ENCODE peak calls at places on chromosomes 6 and 20, in seven cellular contexts. S is ascending aorta; G is effector memory CD4-positive, alpha-beta T cell; M is gastrocnemius medialis; Z is heart right ventricle; R is A549; A is lower lobe of right lung. N is an unnamed sample.

GRCh38 chr20:2746636-2747265 is 53.7 kb downstream of the CPXM1 start:
- DNase-seq in S (no peak), G (no peak), M (no peak), Z (no peak), R (no peak), A (no peak), N (peak)

GRCh38 chr6:79538481-79538971 is 1.3 kb upstream of the LCA5 start:
- DNase-seq in S (no peak), G (no peak), M (no peak), Z (no peak), R (no peak), A (no peak), N (no peak)

GRCh38 chr6:108363113-108363512 is 68.3 kb downstream of the AFG1L start:
- DNase-seq in S (no peak), G (no peak), M (no peak), Z (no peak), R (no peak), A (no peak), N (no peak)

GRCh38 chr20:44642203-44643153 is 9.0 kb downstream of the ADA start:
- DNase-seq in S (no peak), G (no peak), M (peak), Z (peak), R (peak), A (peak), N (peak)

GRCh38 chr20:7624886-7625285 is 315.4 kb downstream of the HAO1 start:
- DNase-seq in S (no peak), G (no peak), M (no peak), Z (no peak), R (no peak), A (no peak), N (no peak)

GRCh38 chr6:44645276-44645675 is 257.8 kb downstream of the CDC5L start:
- DNase-seq in S (no peak), G (no peak), M (no peak), Z (no peak), R (no peak), A (no peak), N (no peak)

GRCh38 chr6:12363651-12364381 is 73.7 kb downstream of the EDN1 start:
- DNase-seq in S (no peak), G (no peak), M (no peak), Z (no peak), R (peak), A (peak), N (no peak)

GRCh38 chr6:156948807-156949206 is 171.6 kb downstream of the ARID1B start:
- DNase-seq in S (no peak), G (no peak), M (no peak), Z (no peak), R (no peak), A (no peak), N (no peak)

GRCh38 chr6:53433617-53434285 is 85.0 kb upstream of the ELOVL5 start:
- DNase-seq in S (no peak), G (no peak), M (no peak), Z (no peak), R (no peak), A (no peak), N (no peak)

GRCh38 chr6:166936079-166936787 is 20.1 kb downstream of the RNASET2 start:
- DNase-seq in S (no peak), G (no peak), M (no peak), Z (no peak), R (no peak), A (no peak), N (no peak)

GRCh38 chr20:31682927-31683326 is 39.7 kb downstream of the BCL2L1 start:
- DNase-seq in S (no peak), G (no peak), M (no peak), Z (no peak), R (no peak), A (no peak), N (no peak)

DNA sequence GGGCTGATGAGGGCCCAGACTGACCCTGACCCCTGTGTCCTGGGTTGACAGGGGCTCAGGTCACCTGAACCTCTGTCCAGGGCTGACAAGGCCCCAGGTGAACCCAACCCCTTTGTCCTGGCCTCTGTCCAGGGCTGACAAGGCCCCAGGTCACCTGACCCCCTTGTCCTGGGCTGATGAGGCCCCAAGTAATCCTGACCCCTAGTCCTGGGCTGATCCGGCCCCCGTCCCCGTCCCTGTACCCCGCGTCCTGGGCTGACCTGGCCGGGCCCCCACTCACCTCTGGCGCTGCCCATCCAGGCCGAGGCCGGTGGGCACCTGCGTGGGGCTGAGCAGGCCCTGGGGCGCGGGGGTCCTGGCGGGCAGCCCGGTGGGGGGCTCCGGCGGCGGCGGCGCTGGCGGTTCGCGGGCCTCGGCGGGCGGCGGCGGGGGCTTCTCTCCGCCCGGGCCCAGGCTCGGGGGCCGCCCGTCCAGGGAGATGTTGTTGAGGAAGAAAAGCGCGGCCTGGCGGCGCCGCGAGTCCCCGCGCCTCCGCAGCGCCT is 379 bp downstream of the CABLES2 start:
- DNase-seq in S (no peak), G (no peak), M (peak), Z (no peak), R (no peak), A (no peak), N (no peak)
- H3K27ac ChIP-seq in S (peak), G (peak), M (peak), Z (peak), R (peak), A (peak), N (peak)

GRCh38 chr6:155163616-155164015 is 100.2 kb upstream of the CLDN20 start:
- DNase-seq in S (no peak), G (no peak), M (no peak), Z (no peak), R (no peak), A (no peak), N (no peak)

GRCh38 chr6:155157101-155157500 is 106.7 kb upstream of the CLDN20 start:
- DNase-seq in S (no peak), G (no peak), M (no peak), Z (no peak), R (no peak), A (no peak), N (no peak)

GRCh38 chr6:155165029-155165710 is 98.6 kb upstream of the CLDN20 start:
- DNase-seq in S (no peak), G (no peak), M (no peak), Z (no peak), R (no peak), A (no peak), N (no peak)

GRCh38 chr6:155158044-155158843 is 105.6 kb upstream of the CLDN20 start:
- DNase-seq in S (no peak), G (no peak), M (no peak), Z (no peak), R (no peak), A (no peak), N (no peak)

GRCh38 chr6:155162682-155163081 is 101.1 kb upstream of the CLDN20 start:
- DNase-seq in S (no peak), G (no peak), M (no peak), Z (no peak), R (no peak), A (no peak), N (no peak)
- H3K4me3 ChIP-seq in S (no peak), G (no peak), M (no peak), Z (no peak), R (no peak), A (no peak), N (no peak)

GRCh38 chr6:15956205-15957106 is 172.4 kb upstream of the MYLIP start:
- DNase-seq in S (no peak), G (no peak), M (no peak), Z (no peak), R (no peak), A (peak), N (no peak)
- H3K27ac ChIP-seq in S (no peak), G (no peak), M (no peak), Z (no peak), R (no peak), A (no peak), N (no peak)

DNA sequence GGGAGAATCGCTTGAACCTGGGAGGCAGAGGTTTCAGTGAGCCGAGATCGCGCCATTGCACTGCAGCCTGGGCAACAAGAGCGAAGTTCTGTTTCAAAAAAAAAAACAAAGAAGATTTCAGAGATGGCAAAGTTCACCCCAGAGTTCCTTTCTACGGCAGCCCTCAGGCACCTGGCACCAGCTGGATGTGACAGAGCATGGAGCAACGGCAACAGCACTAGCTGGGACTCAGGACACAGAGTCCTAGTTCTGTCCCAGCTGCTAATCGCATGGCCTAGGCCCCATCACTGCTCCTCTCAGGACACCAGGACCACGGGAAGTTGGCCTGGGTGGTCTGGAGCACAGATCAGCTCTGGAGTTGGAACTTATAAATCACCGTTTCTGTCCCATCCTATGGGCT is 1.1 kb downstream of the PGC start:
- DNase-seq in S (no peak), G (no peak), M (no peak), Z (no peak), R (no peak), A (peak), N (no peak)
- H3K4me3 ChIP-seq in S (no peak), G (no peak), M (no peak), Z (no peak), R (no peak), A (peak), N (no peak)

GRCh38 chr20:17177341-17177740 is 49.5 kb upstream of the PCSK2 start:
- DNase-seq in S (no peak), G (no peak), M (no peak), Z (no peak), R (no peak), A (no peak), N (no peak)
- H3K27ac ChIP-seq in S (no peak), G (no peak), M (no peak), Z (no peak), R (no peak), A (no peak), N (no peak)

GRCh38 chr20:574297-574942 is 30.8 kb upstream of the CSNK2A1 start:
- DNase-seq in S (no peak), G (no peak), M (no peak), Z (peak), R (no peak), A (no peak), N (no peak)

GRCh38 chr20:573414-574296 is 30.1 kb upstream of the CSNK2A1 start:
- DNase-seq in S (no peak), G (no peak), M (no peak), Z (no peak), R (no peak), A (no peak), N (no peak)

GRCh38 chr20:568865-569415 is 25.4 kb upstream of the CSNK2A1 start:
- DNase-seq in S (no peak), G (no peak), M (no peak), Z (no peak), R (no peak), A (no peak), N (no peak)

GRCh38 chr20:572752-573151 is 29.2 kb upstream of the CSNK2A1 start:
- DNase-seq in S (no peak), G (no peak), M (no peak), Z (peak), R (no peak), A (no peak), N (no peak)

GRCh38 chr20:571754-572331 is 28.3 kb upstream of the CSNK2A1 start:
- DNase-seq in S (no peak), G (no peak), M (peak), Z (peak), R (no peak), A (peak), N (no peak)
- H3K4me3 ChIP-seq in S (peak), G (no peak), M (no peak), Z (no peak), R (no peak), A (peak), N (peak)

GRCh38 chr6:90136176-90136575 is 160.5 kb downstream of the BACH2 start:
- DNase-seq in S (no peak), G (no peak), M (no peak), Z (no peak), R (no peak), A (no peak), N (no peak)
- H3K27ac ChIP-seq in S (no peak), G (no peak), M (peak), Z (no peak), R (no peak), A (no peak), N (no peak)

DNA sequence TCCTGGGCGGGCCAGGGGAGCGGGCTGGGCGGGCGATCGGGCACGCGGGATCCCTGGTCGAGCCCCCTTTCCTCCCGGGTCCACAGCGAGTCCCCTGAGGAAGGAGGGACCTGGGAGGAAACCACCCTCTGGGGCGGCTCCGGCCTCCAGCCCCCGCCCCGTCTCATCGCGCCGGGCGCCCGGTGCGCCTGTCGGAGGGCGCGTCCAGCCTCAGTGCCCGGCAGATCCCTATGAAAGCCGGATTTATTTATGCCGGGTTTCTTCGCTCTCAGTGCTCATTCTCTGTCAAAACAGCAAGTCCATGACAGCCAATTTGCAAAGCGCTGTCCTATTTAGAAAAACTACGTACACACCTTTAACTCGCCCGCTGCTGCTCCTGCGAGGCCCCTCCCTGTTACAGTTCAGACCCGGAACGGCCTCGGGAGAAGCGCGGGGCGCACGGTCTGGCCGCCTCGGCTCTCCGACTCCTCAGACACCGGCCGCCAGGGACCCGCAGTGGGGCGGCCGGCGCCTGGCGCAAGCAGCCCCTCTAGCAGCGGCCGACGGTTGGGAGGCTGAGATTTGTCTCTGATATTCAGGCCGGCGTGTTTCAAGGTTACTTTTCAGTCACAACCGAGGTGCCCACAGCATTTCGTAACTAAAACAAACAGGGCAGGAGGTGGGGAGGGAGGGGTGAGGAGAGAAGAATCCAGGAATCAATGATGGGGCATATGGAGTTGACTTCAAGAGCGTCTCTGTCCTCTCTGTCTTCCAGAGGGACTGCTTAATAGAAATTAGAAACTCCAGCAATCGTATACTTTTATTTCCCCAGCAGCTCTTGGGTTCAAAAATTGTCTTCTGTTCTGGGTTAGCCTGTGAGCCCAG is 782 bp upstream of the FOXA2 start:
- DNase-seq in S (no peak), G (no peak), M (no peak), Z (no peak), R (peak), A (peak), N (no peak)
- H3K4me3 ChIP-seq in S (no peak), G (no peak), M (no peak), Z (no peak), R (peak), A (peak), N (no peak)